ENCODE peak calls at places on chromosome 5, in five cellular contexts. A is NCI-H524, F is AG04450, Y is KBM-7, S is transverse colon. V is an unnamed sample.

GRCh38 chr5:141914154-141914743 is 9.4 kb upstream of the DELE1 start:
- DNase-seq in A (peak), S (peak), Y (peak), F (no peak), V (peak)

GRCh38 chr5:124748687-124749594 is 2.5 kb upstream of the ZNF608 start:
- DNase-seq in F (peak), S (peak), Y (peak), A (peak), V (peak)

GRCh38 chr5:141725909-141726308 is 43.9 kb upstream of the ARAP3 start:
- DNase-seq in S (no peak), Y (no peak), F (no peak), A (no peak), V (no peak)

GRCh38 chr5:67493676-67494075 is 297.1 kb upstream of the CD180 start:
- DNase-seq in Y (peak), S (peak), F (no peak), A (peak), V (peak)

GRCh38 chr5:7436521-7436920 is 40.6 kb downstream of the ADCY2 start:
- DNase-seq in S (no peak), F (no peak), A (no peak), Y (no peak), V (no peak)

GRCh38 chr5:69212022-69212421 is 22.6 kb downstream of the CENPH start:
- DNase-seq in S (no peak), Y (no peak), A (no peak), F (no peak), V (no peak)

GRCh38 chr5:129631946-129632345 is 115.9 kb upstream of the MINAR2 start:
- DNase-seq in A (no peak), F (no peak), S (no peak), Y (no peak), V (no peak)

GRCh38 chr5:96595300-96596090 is 66.7 kb upstream of the CAST start:
- DNase-seq in S (no peak), A (no peak), Y (peak), F (no peak), V (no peak)

GRCh38 chr5:134177197-134178171 is 734 bp upstream of the SKP1 start:
- DNase-seq in A (peak), S (peak), F (peak), Y (peak), V (peak)

GRCh38 chr5:125196479-125197183 is 450.2 kb upstream of the ZNF608 start:
- DNase-seq in S (no peak), F (no peak), Y (no peak), A (peak), V (peak)

GRCh38 chr5:176134529-176135223 is 103.5 kb upstream of the SIMC1 start:
- DNase-seq in S (no peak), F (no peak), Y (no peak), A (no peak), V (no peak)

GRCh38 chr5:72470817-72471216 is 36.4 kb downstream of the ZNF366 start:
- DNase-seq in S (no peak), A (no peak), Y (no peak), F (no peak), V (no peak)

GRCh38 chr5:124746252-124746915 is at the start of gene ZNF608:
- DNase-seq in Y (peak), S (peak), A (peak), F (no peak), V (peak)

GRCh38 chr5:1772634-1773033 is 27.0 kb downstream of the MRPL36 start:
- DNase-seq in S (no peak), F (peak), A (no peak), Y (peak), V (peak)

GRCh38 chr5:132272341-132273210 is 15.1 kb downstream of the PDLIM4 start:
- DNase-seq in S (peak), A (peak), F (no peak), Y (peak), V (peak)

GRCh38 chr5:169272731-169273401 is 28.1 kb downstream of the SLIT3 start:
- DNase-seq in Y (no peak), F (no peak), S (no peak), A (no peak), V (no peak)